ENCODE peak calls at places on chromosomes 2 and 18, in nine cellular contexts. R is NCI-H2081; Q is HFFc6; C is progenitor cell of endocrine pancreas; M is NCI-H1105; W is ACHN; S is cardiac muscle cell; P is activated naive CD4-positive, alpha-beta T cell treated with anti-CD3 and anti-CD28 coated beads, Interleukin-2, amount 50 U/mL, for 72 hours; G is stimulated activated CD4-positive, alpha-beta T cell treated with anti-CD3 and anti-CD28 coated beads, Interleukin-1b, Interleukin-23, amount 100 ng/mL, for 24 hours. U is an unnamed sample.

GRCh38 chr2:59969161-59969560 is 584.3 kb downstream of the BCL11A start:
- DNase-seq in R (no peak), Q (no peak), C (no peak), M (no peak), W (no peak), S (no peak), P (no peak), G (no peak), U (no peak)

GRCh38 chr2:151472966-151473365 is 63.3 kb downstream of the RIF1 start:
- DNase-seq in R (no peak), Q (no peak), C (no peak), M (no peak), W (no peak), S (no peak), P (no peak), G (no peak), U (no peak)

GRCh38 chr2:199659207-199659606 is 191.8 kb downstream of the FTCDNL1 start:
- DNase-seq in R (peak; percentile 48), Q (no peak), C (peak; percentile 30), M (peak; percentile 19), W (peak; percentile 64), S (peak; percentile 42), P (no peak), G (no peak), U (no peak)

GRCh38 chr18:39434223-39434622 is 1868.6 kb upstream of the CELF4 start:
- DNase-seq in R (no peak), Q (no peak), C (no peak), M (no peak), W (no peak), S (peak; percentile 43), P (no peak), G (no peak), U (no peak)

GRCh38 chr18:27954226-27954625 is 222.7 kb downstream of the CDH2 start:
- DNase-seq in R (no peak), Q (peak; percentile 35), C (no peak), M (no peak), W (no peak), S (peak; percentile 88), P (no peak), G (no peak), U (no peak)

GRCh38 chr2:120108049-120108448 is 95.2 kb downstream of the EPB41L5 start:
- DNase-seq in R (peak; percentile 17), Q (peak; percentile 45), C (no peak), M (peak; percentile 73), W (no peak), S (peak; percentile 84), P (no peak), G (no peak), U (no peak)

GRCh38 chr18:68494802-68495560 is 219.9 kb downstream of the TMX3 start:
- DNase-seq in R (no peak), Q (peak; percentile 88), C (no peak), M (no peak), W (no peak), S (peak; percentile 95), P (no peak), G (no peak), U (no peak)

GRCh38 chr2:216031960-216032689 is 18.8 kb upstream of the MREG start:
- DNase-seq in R (no peak), Q (peak; percentile 86), C (no peak), M (no peak), W (peak; percentile 17), S (peak; percentile 35), P (no peak), G (no peak), U (no peak)

GRCh38 chr18:7607535-7608173 is 40.5 kb downstream of the PTPRM start:
- DNase-seq in R (no peak), Q (no peak), C (no peak), M (no peak), W (no peak), S (no peak), P (no peak), G (no peak), U (no peak)

GRCh38 chr18:76697441-76697901 is 124.9 kb upstream of the ZNF236 start:
- DNase-seq in R (no peak), Q (no peak), C (no peak), M (no peak), W (no peak), S (peak; percentile 54), P (no peak), G (no peak), U (no peak)

GRCh38 chr18:64720781-64721464 is 572.0 kb upstream of the LINC00305 start:
- DNase-seq in R (no peak), Q (no peak), C (no peak), M (no peak), W (no peak), S (no peak), P (no peak), G (no peak), U (no peak)

GRCh38 chr2:74767618-74768017 is 66.3 kb upstream of the HK2 start:
- DNase-seq in R (no peak), Q (no peak), C (no peak), M (no peak), W (peak; percentile 58), S (no peak), P (no peak), G (no peak), U (no peak)

GRCh38 chr2:119293900-119294299 is 70.3 kb downstream of the STEAP3 start:
- DNase-seq in R (no peak), Q (no peak), C (no peak), M (no peak), W (no peak), S (no peak), P (no peak), G (no peak), U (no peak)

GRCh38 chr2:166539340-166540162 is 45.5 kb upstream of the SCN7A start:
- DNase-seq in R (peak; percentile 68), Q (peak; percentile 59), C (peak; percentile 27), M (peak; percentile 55), W (peak; percentile 62), S (peak; percentile 76), P (no peak), G (no peak), U (no peak)

GRCh38 chr18:66167829-66168463 is 417.1 kb downstream of the CDH7 start:
- DNase-seq in R (no peak), Q (no peak), C (no peak), M (no peak), W (no peak), S (no peak), P (no peak), G (no peak), U (no peak)

U was measured in activated CD4-positive, alpha-beta T cell treated with anti-CD3 and anti-CD28 coated beads, Interleukin-2, amount 50 U/mL, for 1 hour.